ENCODE peak calls at places on chromosomes 11 and 22, in five cellular contexts. One of them, this sample, is unnamed.

GRCh38 chr22:46484156-46484860 is 53.1 kb downstream of the CELSR1 start:
- DNase-seq in GM20000: no peak
- DNase-seq in D341Med: no peak
- DNase-seq in lower leg skin: no peak
- DNase-seq in NAMALWA: no peak
- DNase-seq in this sample: no peak

GRCh38 chr11:27183672-27184457 is 143.2 kb downstream of the BBOX1 start:
- DNase-seq in lower leg skin: peak; percentile 53
- DNase-seq in D341Med: peak; percentile 46
- DNase-seq in NAMALWA: peak; percentile 72
- DNase-seq in GM20000: peak; percentile 36
- DNase-seq in this sample: peak; percentile 28

GRCh38 chr11:74685905-74686304 is 45.3 kb downstream of the CHRDL2 start:
- DNase-seq in lower leg skin: peak; percentile 36
- DNase-seq in GM20000: no peak
- DNase-seq in D341Med: no peak
- DNase-seq in NAMALWA: no peak
- DNase-seq in this sample: peak; percentile 52

GRCh38 chr11:30960387-30960992 is 374.3 kb upstream of the MPPED2 start:
- DNase-seq in GM20000: peak; percentile 3
- DNase-seq in NAMALWA: peak; percentile 34
- DNase-seq in D341Med: peak; percentile 39
- DNase-seq in lower leg skin: no peak
- DNase-seq in this sample: no peak

GRCh38 chr22:34914871-34915270 is 151.1 kb upstream of the ISX start:
- DNase-seq in GM20000: no peak
- DNase-seq in lower leg skin: no peak
- DNase-seq in NAMALWA: no peak
- DNase-seq in D341Med: no peak
- DNase-seq in this sample: no peak

GRCh38 chr11:126357969-126358762 is 2.7 kb downstream of the ST3GAL4 start:
- DNase-seq in GM20000: no peak
- DNase-seq in lower leg skin: no peak
- DNase-seq in D341Med: no peak
- DNase-seq in NAMALWA: no peak
- DNase-seq in this sample: no peak

GRCh38 chr11:7563269-7563668 is 49.5 kb downstream of the PPFIBP2 start:
- DNase-seq in GM20000: no peak
- DNase-seq in D341Med: no peak
- DNase-seq in lower leg skin: no peak
- DNase-seq in NAMALWA: no peak
- DNase-seq in this sample: no peak

GRCh38 chr11:131643171-131643570 is 272.8 kb downstream of the NTM start:
- DNase-seq in NAMALWA: no peak
- DNase-seq in D341Med: no peak
- DNase-seq in lower leg skin: no peak
- DNase-seq in GM20000: no peak
- DNase-seq in this sample: no peak

GRCh38 chr11:128468106-128468505 is 119.3 kb downstream of the ETS1 start:
- DNase-seq in D341Med: no peak
- DNase-seq in GM20000: no peak
- DNase-seq in lower leg skin: no peak
- DNase-seq in NAMALWA: no peak
- DNase-seq in this sample: no peak

This sample was measured in tibial nerve.